ENCODE peak calls at places on chromosome 1, in five cellular contexts. U is right lobe of liver, E is HCT116, Y is aorta, H is lower lobe of right lung. M is an unnamed sample.

GRCh38 chr1:61224609-61225008 is 142.2 kb downstream of the NFIA start:
- ATAC-seq in U (no peak), E (no peak), Y (no peak), H (no peak), M (no peak)

GRCh38 chr1:191590578-191590977 is 567.7 kb upstream of the RGS18 start:
- ATAC-seq in U (no peak), E (no peak), Y (no peak), H (no peak), M (no peak)

GRCh38 chr1:32681501-32681900 is 21.1 kb downstream of the SYNC start:
- ATAC-seq in U (peak; percentile 63), E (no peak), Y (peak; percentile 44), H (peak; percentile 43), M (peak; percentile 57)

GRCh38 chr1:229694053-229694693 is 68.1 kb downstream of the URB2 start:
- ATAC-seq in U (peak; percentile 41), E (peak; percentile 36), Y (peak; percentile 61), H (peak; percentile 71), M (peak; percentile 95)

GRCh38 chr1:231357831-231358354 is 19.8 kb downstream of the SPRTN start:
- ATAC-seq in U (peak; percentile 88), E (peak; percentile 88), Y (peak; percentile 89), H (peak; percentile 88), M (peak; percentile 84)

GRCh38 chr1:54312874-54313316 is 93.3 kb downstream of the SSBP3 start:
- ATAC-seq in U (peak; percentile 81), E (peak; percentile 24), Y (peak; percentile 62), H (peak; percentile 60), M (peak; percentile 84)

GRCh38 chr1:226201029-226201593 is 14.6 kb upstream of the ACBD3 start:
- ATAC-seq in U (peak; percentile 28), E (peak; percentile 69), Y (no peak), H (peak; percentile 64), M (no peak)

GRCh38 chr1:39540504-39541031 is 36.0 kb downstream of the PABPC4 start:
- ATAC-seq in U (peak; percentile 71), E (no peak), Y (peak; percentile 71), H (peak; percentile 73), M (peak; percentile 85)

GRCh38 chr1:56170784-56171320 is 408.5 kb downstream of the PLPP3 start:
- ATAC-seq in U (no peak), E (no peak), Y (no peak), H (no peak), M (no peak)

GRCh38 chr1:190104959-190105358 is 372.7 kb downstream of the BRINP3 start:
- ATAC-seq in U (peak; percentile 22), E (no peak), Y (no peak), H (no peak), M (no peak)

GRCh38 chr1:95207223-95207935 is 26.6 kb upstream of the RWDD3 start:
- ATAC-seq in U (no peak), E (no peak), Y (no peak), H (no peak), M (no peak)

GRCh38 chr1:55931272-55931940 is 648.0 kb downstream of the PLPP3 start:
- ATAC-seq in U (no peak), E (no peak), Y (peak; percentile 20), H (no peak), M (no peak)

GRCh38 chr1:234915923-234916675 is 212.5 kb downstream of the TOMM20 start:
- ATAC-seq in U (no peak), E (no peak), Y (no peak), H (no peak), M (no peak)

GRCh38 chr1:81317191-81317590 is 483.5 kb upstream of the ADGRL2 start:
- ATAC-seq in U (no peak), E (no peak), Y (no peak), H (no peak), M (no peak)

GRCh38 chr1:181630838-181631237 is 147.5 kb downstream of the CACNA1E start:
- ATAC-seq in U (peak; percentile 65), E (no peak), Y (no peak), H (peak; percentile 78), M (no peak)

GRCh38 chr1:39110325-39110851 is 84.2 kb downstream of the NDUFS5 start:
- ATAC-seq in U (peak; percentile 34), E (no peak), Y (peak; percentile 72), H (peak; percentile 77), M (peak; percentile 80)

GRCh38 chr1:17617787-17618557 is 78.5 kb downstream of the ARHGEF10L start:
- ATAC-seq in U (peak; percentile 31), E (peak; percentile 39), Y (peak; percentile 89), H (peak; percentile 55), M (peak; percentile 85)

GRCh38 chr1:85244271-85245053 is 15.0 kb downstream of the C1orf52 start:
- ATAC-seq in U (no peak), E (no peak), Y (peak; percentile 59), H (no peak), M (no peak)

GRCh38 chr1:31588751-31589515 is 12.6 kb downstream of the TINAGL1 start:
- ATAC-seq in U (peak; percentile 38), E (peak; percentile 56), Y (peak; percentile 57), H (peak; percentile 82), M (peak; percentile 57)

GRCh38 chr1:24735619-24736375 is 9.4 kb upstream of the CLIC4 start:
- ATAC-seq in U (peak; percentile 88), E (no peak), Y (peak; percentile 57), H (peak; percentile 63), M (peak; percentile 68)

GRCh38 chr1:53909946-53910345 is 16.0 kb downstream of the DIO1 start:
- ATAC-seq in U (peak; percentile 80), E (no peak), Y (no peak), H (no peak), M (no peak)

GRCh38 chr1:66575739-66576138 is 41.8 kb downstream of the SGIP1 start:
- ATAC-seq in U (no peak), E (no peak), Y (no peak), H (no peak), M (peak; percentile 50)

GRCh38 chr1:233790662-233791371 is 113.7 kb upstream of the SLC35F3 start:
- ATAC-seq in U (peak; percentile 99), E (peak; percentile 99), Y (peak; percentile 78), H (peak; percentile 84), M (peak; percentile 46)

GRCh38 chr1:227038401-227038800 is 98.3 kb downstream of the COQ8A start:
- ATAC-seq in U (no peak), E (no peak), Y (no peak), H (no peak), M (no peak)

GRCh38 chr1:85665932-85666331 is 42.3 kb downstream of the ZNHIT6 start:
- ATAC-seq in U (no peak), E (no peak), Y (no peak), H (no peak), M (no peak)

GRCh38 chr1:4084446-4084845 is 184.4 kb upstream of the C1orf174 start:
- ATAC-seq in U (no peak), E (no peak), Y (no peak), H (no peak), M (no peak)

GRCh38 chr1:235954306-235955283 is 87.9 kb upstream of the LYST start:
- ATAC-seq in U (peak; percentile 67), E (no peak), Y (peak; percentile 15), H (peak; percentile 82), M (peak; percentile 55)
- H3K4me3 ChIP-seq in U (no peak overlapping the region), E (no peak overlapping the region), Y (no peak overlapping the region), H (no peak overlapping the region), M (no peak overlapping the region)

DNA sequence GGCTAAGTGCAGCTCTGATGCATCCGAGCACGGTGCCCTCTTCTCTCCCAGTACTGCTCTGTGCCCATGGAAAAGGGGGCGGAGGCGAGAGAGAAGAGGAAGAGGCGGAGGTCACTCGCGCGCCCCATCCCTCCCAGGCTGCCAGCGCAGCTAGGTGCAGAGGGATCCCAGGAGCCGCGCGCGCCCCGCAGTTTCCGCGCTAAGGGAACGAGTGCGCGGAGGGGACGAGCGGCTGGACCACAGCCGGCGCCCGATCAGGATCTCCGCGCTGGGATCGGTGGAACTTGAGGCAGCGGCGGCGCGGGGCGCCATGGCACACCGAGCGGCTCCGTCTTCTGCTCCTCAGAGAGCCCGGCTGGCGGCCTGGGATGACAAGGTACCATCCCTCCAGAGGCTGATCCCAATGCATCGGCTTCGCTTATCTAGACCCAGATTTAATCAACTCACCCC is at the start of gene PTGFR:
- ATAC-seq in U (peak; percentile 93), E (no peak), Y (peak; percentile 65), H (peak; percentile 87), M (peak; percentile 73)
- H3K4me3 ChIP-seq in U (peak within 1 kb of the TSS; percentile 56), E (no peak within 1 kb of the TSS), Y (peak within 1 kb of the TSS; percentile 25), H (peak within 1 kb of the TSS; percentile 51), M (peak within 1 kb of the TSS; percentile 73)

DNA sequence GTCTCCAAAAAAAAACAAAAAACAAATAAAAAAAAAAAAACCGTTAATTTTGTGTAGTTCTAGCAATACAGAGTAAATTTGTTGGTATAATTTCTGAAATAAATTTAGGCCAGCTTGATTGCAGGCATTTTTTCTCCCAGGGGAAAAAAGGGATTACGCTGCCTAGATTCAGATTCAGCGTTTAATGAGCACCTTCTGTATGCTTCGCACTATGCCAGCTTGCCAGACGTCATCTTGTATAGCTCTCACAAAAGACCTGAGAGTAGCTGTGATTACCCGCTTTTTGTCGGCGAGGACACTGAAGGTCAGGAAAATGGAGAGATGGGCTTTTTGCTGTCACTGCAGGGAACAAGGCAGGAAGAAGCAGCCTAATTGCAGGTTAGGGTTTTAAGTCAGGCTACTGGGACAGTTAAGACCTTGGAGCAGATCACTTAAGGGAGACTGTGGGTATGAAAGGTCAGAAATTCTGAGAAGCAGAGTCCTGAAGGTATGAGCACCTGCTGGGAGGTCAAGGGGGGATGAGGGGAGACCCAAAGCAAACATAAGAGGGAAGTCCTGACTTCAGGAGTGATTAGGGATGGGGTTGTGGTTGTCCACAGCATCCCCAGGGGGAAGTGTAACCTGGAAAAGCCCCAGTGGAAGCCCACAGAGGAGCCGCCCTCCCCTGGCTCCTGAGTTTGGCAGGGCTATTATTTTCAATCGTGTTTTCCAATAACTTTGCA is 39.0 kb downstream of the TMCC2 start:
- ATAC-seq in U (no peak), E (no peak), Y (no peak), H (no peak), M (no peak)
- H3K4me3 ChIP-seq in U (no peak overlapping the region), E (no peak overlapping the region), Y (no peak overlapping the region), H (no peak overlapping the region), M (no peak overlapping the region)

GRCh38 chr1:167668108-167668507 is 38.1 kb downstream of the RCSD1 start:
- ATAC-seq in U (no peak), E (no peak), Y (no peak), H (no peak), M (no peak)

GRCh38 chr1:167669209-167670139 is 39.4 kb downstream of the RCSD1 start:
- ATAC-seq in U (no peak), E (no peak), Y (no peak), H (peak; percentile 42), M (no peak)

GRCh38 chr1:167671727-167672511 is 41.9 kb downstream of the RCSD1 start:
- ATAC-seq in U (peak; percentile 34), E (no peak), Y (no peak), H (peak; percentile 35), M (no peak)

GRCh38 chr1:167672831-167673230 is 42.8 kb downstream of the RCSD1 start:
- ATAC-seq in U (no peak), E (no peak), Y (no peak), H (no peak), M (no peak)

DNA sequence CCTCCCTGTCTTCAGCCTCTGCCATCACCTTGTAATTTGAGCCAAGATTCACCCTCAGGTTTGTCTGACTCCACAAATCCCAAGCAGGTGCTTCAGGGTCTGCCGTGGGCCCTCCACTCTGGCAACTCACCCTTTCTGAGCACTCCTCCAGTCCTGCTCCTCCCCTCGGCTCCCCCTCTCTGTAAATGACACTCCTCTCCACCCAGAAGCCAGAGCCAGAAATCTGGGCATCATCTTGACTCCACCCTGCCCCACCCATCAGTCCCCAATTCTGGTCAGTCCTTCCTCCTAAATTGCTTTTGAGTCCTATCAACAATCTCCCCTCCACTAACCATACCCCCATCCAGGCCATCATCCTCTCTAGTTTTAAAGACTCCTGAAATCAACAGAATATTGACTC is 40.5 kb downstream of the RCSD1 start:
- ATAC-seq in U (no peak), E (no peak), Y (no peak), H (no peak), M (no peak)
- H3K4me3 ChIP-seq in U (no peak overlapping the region), E (no peak overlapping the region), Y (no peak overlapping the region), H (no peak overlapping the region), M (no peak overlapping the region)